ENCODE peak calls at places on chromosomes 2 and 18, in four cellular contexts. D is brain microvascular endothelial cell, H is epithelial cell of esophagus, S is pons. U is an unnamed sample.

GRCh38 chr18:44823782-44824181 is 143.1 kb downstream of the SETBP1 start:
- DNase-seq in S (no peak), D (no peak), H (peak), U (no peak)

GRCh38 chr2:66535574-66536289 is 100.8 kb downstream of the MEIS1 start:
- DNase-seq in S (peak), H (no peak), D (no peak), U (no peak)

GRCh38 chr18:79507546-79508480 is 112.1 kb downstream of the NFATC1 start:
- DNase-seq in S (peak), D (peak), H (no peak), U (peak)

GRCh38 chr2:166270376-166270775 is 105.4 kb downstream of the SCN9A start:
- DNase-seq in D (no peak), S (no peak), H (no peak), U (no peak)

GRCh38 chr2:9212010-9212638 is 5.5 kb downstream of the ASAP2 start:
- DNase-seq in D (no peak), H (no peak), S (no peak), U (no peak)

GRCh38 chr2:135245055-135245454 is 193.0 kb downstream of the RAB3GAP1 start:
- DNase-seq in D (peak), H (peak), S (no peak), U (no peak)

GRCh38 chr2:241666627-241667400 is 19.8 kb downstream of the DTYMK start:
- DNase-seq in H (no peak), D (peak), S (no peak), U (no peak)

GRCh38 chr18:32891797-32892196 is 119.0 kb upstream of the KLHL14 start:
- DNase-seq in H (peak), D (no peak), S (no peak), U (no peak)

GRCh38 chr2:215653344-215654015 is 217.6 kb upstream of the FN1 start:
- DNase-seq in S (no peak), D (no peak), H (peak), U (no peak)

GRCh38 chr18:78726326-78727056 is 253.1 kb upstream of the SALL3 start:
- DNase-seq in H (no peak), S (no peak), D (no peak), U (no peak)

GRCh38 chr2:12605936-12606335 is 110.8 kb upstream of the TRIB2 start:
- DNase-seq in S (no peak), D (peak), H (no peak), U (no peak)

GRCh38 chr18:40347261-40347660 is 1607.8 kb upstream of the PIK3C3 start:
- DNase-seq in S (no peak), H (no peak), D (no peak), U (no peak)

GRCh38 chr18:37334494-37335125 is 231.0 kb downstream of the CELF4 start:
- DNase-seq in D (peak), S (no peak), H (peak), U (no peak)

GRCh38 chr2:186617186-186617585 is 27.3 kb downstream of the ITGAV start:
- DNase-seq in H (no peak), S (no peak), D (no peak), U (no peak)

GRCh38 chr2:6358985-6359384 is 506.7 kb downstream of the CMPK2 start:
- DNase-seq in D (no peak), S (no peak), H (no peak), U (no peak)

GRCh38 chr2:128315122-128315828 is 3.4 kb downstream of the HS6ST1 start:
- DNase-seq in H (no peak), D (no peak), S (no peak), U (no peak)

GRCh38 chr2:215881582-215881981 is 131.8 kb downstream of the MREG start:
- DNase-seq in S (no peak), D (no peak), H (no peak), U (no peak)

GRCh38 chr2:206438196-206438727 is 5.1 kb upstream of the ADAM23 start:
- DNase-seq in D (no peak), S (no peak), H (no peak), U (no peak)

GRCh38 chr18:49844903-49845302 is 31.6 kb upstream of the ACAA2 start:
- DNase-seq in H (no peak), D (no peak), S (no peak), U (no peak)

GRCh38 chr2:36352024-36352398 is 3.6 kb upstream of the CRIM1 start:
- DNase-seq in S (peak), H (peak), D (no peak), U (no peak)

GRCh38 chr2:73088703-73089102 is 17.2 kb upstream of the SFXN5 start:
- DNase-seq in H (no peak), D (no peak), S (no peak), U (no peak)

GRCh38 chr2:88258208-88258607 is 88.1 kb downstream of the THNSL2 start:
- DNase-seq in D (no peak), S (no peak), H (peak), U (no peak)

GRCh38 chr2:56018202-56018601 is 94.6 kb upstream of the EFEMP1 start:
- DNase-seq in D (no peak), H (no peak), S (peak), U (no peak)

GRCh38 chr2:202221873-202222272 is 16.5 kb downstream of the SUMO1 start:
- DNase-seq in D (peak), S (no peak), H (no peak), U (no peak)

GRCh38 chr2:182883451-182883850 is 17.0 kb upstream of the FRZB start:
- DNase-seq in H (no peak), S (no peak), D (no peak), U (no peak)

GRCh38 chr18:63319383-63320040 is at the start of gene BCL2:
- DNase-seq in S (no peak), D (peak), H (peak), U (peak)

GRCh38 chr2:240320561-240321091 is 114.8 kb upstream of the GPC1 start:
- DNase-seq in D (no peak), S (no peak), H (no peak), U (no peak)

GRCh38 chr2:230684222-230685164 is 28.1 kb upstream of the CAB39 start:
- DNase-seq in S (no peak), D (no peak), H (peak), U (no peak)

GRCh38 chr2:68709421-68709911 is 25.1 kb upstream of the ARHGAP25 start:
- DNase-seq in D (peak), H (peak), S (peak), U (no peak)

GRCh38 chr2:43424262-43425207 is 171.3 kb downstream of the THADA start:
- DNase-seq in S (no peak), D (no peak), H (no peak), U (no peak)

GRCh38 chr2:3265981-3266726 is 111.5 kb downstream of the EIPR1 start:
- DNase-seq in S (peak), H (no peak), D (no peak), U (no peak)

GRCh38 chr2:120012363-120012762 is 514 bp upstream of the EPB41L5 start:
- DNase-seq in S (no peak), D (no peak), H (no peak), U (no peak)

GRCh38 chr2:158042666-158043065 is 59.0 kb upstream of the UPP2 start:
- DNase-seq in H (no peak), S (no peak), D (no peak), U (no peak)

GRCh38 chr2:182587831-182588230 is 128.2 kb upstream of the DNAJC10 start:
- DNase-seq in S (no peak), H (peak), D (peak), U (no peak)

GRCh38 chr2:73969356-73969755 is 15.4 kb upstream of the TET3 start:
- DNase-seq in S (no peak), D (no peak), H (peak), U (no peak)

GRCh38 chr2:192687000-192687399 is 492.3 kb upstream of the TMEFF2 start:
- DNase-seq in D (no peak), S (no peak), H (no peak), U (no peak)